ENCODE peak calls at places on chromosome 16, in six cellular contexts. One of them, this sample, is unnamed.

GRCh38 chr16:4358831-4359561 is 7.9 kb upstream of the PAM16 start:
- DNase-seq in left ventricle myocardium inferior: peak
- DNase-seq in AG09309: no peak
- DNase-seq in pancreas: no peak
- DNase-seq in PC-3: peak
- DNase-seq in cardiac fibroblast: peak
- DNase-seq in this sample: no peak

GRCh38 chr16:6081320-6081976 is 983.9 kb upstream of the EEF2KMT start:
- DNase-seq in left ventricle myocardium inferior: no peak
- DNase-seq in AG09309: no peak
- DNase-seq in pancreas: no peak
- DNase-seq in PC-3: peak
- DNase-seq in cardiac fibroblast: no peak
- DNase-seq in this sample: no peak

GRCh38 chr16:8720080-8720966 is 45.9 kb downstream of the ABAT start:
- DNase-seq in left ventricle myocardium inferior: no peak
- DNase-seq in AG09309: no peak
- DNase-seq in pancreas: no peak
- DNase-seq in PC-3: no peak
- DNase-seq in cardiac fibroblast: no peak
- DNase-seq in this sample: no peak

GRCh38 chr16:84673203-84673535 is 24.9 kb downstream of the KLHL36 start:
- DNase-seq in left ventricle myocardium inferior: no peak
- DNase-seq in AG09309: no peak
- DNase-seq in pancreas: no peak
- DNase-seq in PC-3: peak
- DNase-seq in cardiac fibroblast: no peak
- DNase-seq in this sample: no peak

GRCh38 chr16:72240949-72241348 is 69.0 kb upstream of the PMFBP1 start:
- DNase-seq in left ventricle myocardium inferior: no peak
- DNase-seq in AG09309: no peak
- DNase-seq in pancreas: no peak
- DNase-seq in PC-3: no peak
- DNase-seq in cardiac fibroblast: no peak
- DNase-seq in this sample: no peak

GRCh38 chr16:16004314-16004749 is 54.9 kb downstream of the ABCC1 start:
- DNase-seq in left ventricle myocardium inferior: no peak
- DNase-seq in AG09309: no peak
- DNase-seq in pancreas: no peak
- DNase-seq in PC-3: peak
- DNase-seq in cardiac fibroblast: peak
- DNase-seq in this sample: no peak

GRCh38 chr16:4373909-4374742 is 2.5 kb downstream of the VASN start:
- DNase-seq in left ventricle myocardium inferior: peak
- DNase-seq in AG09309: peak
- DNase-seq in pancreas: peak
- DNase-seq in PC-3: peak
- DNase-seq in cardiac fibroblast: peak
- DNase-seq in this sample: peak

GRCh38 chr16:11560701-11561439 is 25.8 kb downstream of the LITAF start:
- DNase-seq in left ventricle myocardium inferior: no peak
- DNase-seq in AG09309: no peak
- DNase-seq in pancreas: no peak
- DNase-seq in PC-3: no peak
- DNase-seq in cardiac fibroblast: peak
- DNase-seq in this sample: no peak

GRCh38 chr16:69890114-69890890 is 60.8 kb upstream of the CLEC18A start:
- DNase-seq in left ventricle myocardium inferior: peak
- DNase-seq in AG09309: no peak
- DNase-seq in pancreas: peak
- DNase-seq in PC-3: no peak
- DNase-seq in cardiac fibroblast: peak
- DNase-seq in this sample: peak

GRCh38 chr16:84689126-84689525 is 10.7 kb upstream of the USP10 start:
- DNase-seq in left ventricle myocardium inferior: no peak
- DNase-seq in AG09309: peak
- DNase-seq in pancreas: no peak
- DNase-seq in PC-3: peak
- DNase-seq in cardiac fibroblast: peak
- DNase-seq in this sample: no peak

GRCh38 chr16:9666834-9667480 is 515.3 kb downstream of the GRIN2A start:
- DNase-seq in left ventricle myocardium inferior: no peak
- DNase-seq in AG09309: no peak
- DNase-seq in pancreas: no peak
- DNase-seq in PC-3: no peak
- DNase-seq in cardiac fibroblast: no peak
- DNase-seq in this sample: no peak

GRCh38 chr16:84024854-84025253 is 17.7 kb downstream of the SLC38A8 start:
- DNase-seq in left ventricle myocardium inferior: no peak
- DNase-seq in AG09309: peak
- DNase-seq in pancreas: no peak
- DNase-seq in PC-3: peak
- DNase-seq in cardiac fibroblast: peak
- DNase-seq in this sample: no peak

GRCh38 chr16:89563639-89564392 is 3.3 kb downstream of the RPL13 start:
- DNase-seq in left ventricle myocardium inferior: no peak
- DNase-seq in AG09309: no peak
- DNase-seq in pancreas: no peak
- DNase-seq in PC-3: no peak
- DNase-seq in cardiac fibroblast: no peak
- DNase-seq in this sample: no peak

GRCh38 chr16:55078699-55079415 is 148.2 kb downstream of the IRX5 start:
- DNase-seq in left ventricle myocardium inferior: no peak
- DNase-seq in AG09309: no peak
- DNase-seq in pancreas: no peak
- DNase-seq in PC-3: no peak
- DNase-seq in cardiac fibroblast: no peak
- DNase-seq in this sample: no peak

GRCh38 chr16:84043486-84044107 is 1.0 kb upstream of the SLC38A8 start:
- DNase-seq in left ventricle myocardium inferior: no peak
- DNase-seq in AG09309: no peak
- DNase-seq in pancreas: no peak
- DNase-seq in PC-3: no peak
- DNase-seq in cardiac fibroblast: no peak
- DNase-seq in this sample: no peak

GRCh38 chr16:66588981-66589713 is 9.9 kb downstream of the CMTM2 start:
- DNase-seq in left ventricle myocardium inferior: no peak
- DNase-seq in AG09309: no peak
- DNase-seq in pancreas: no peak
- DNase-seq in PC-3: peak
- DNase-seq in cardiac fibroblast: peak
- DNase-seq in this sample: no peak

GRCh38 chr16:48194828-48195566 is 39.2 kb upstream of the ABCC12 start:
- DNase-seq in left ventricle myocardium inferior: no peak
- DNase-seq in AG09309: no peak
- DNase-seq in pancreas: no peak
- DNase-seq in PC-3: peak
- DNase-seq in cardiac fibroblast: peak
- DNase-seq in this sample: no peak

DNA sequence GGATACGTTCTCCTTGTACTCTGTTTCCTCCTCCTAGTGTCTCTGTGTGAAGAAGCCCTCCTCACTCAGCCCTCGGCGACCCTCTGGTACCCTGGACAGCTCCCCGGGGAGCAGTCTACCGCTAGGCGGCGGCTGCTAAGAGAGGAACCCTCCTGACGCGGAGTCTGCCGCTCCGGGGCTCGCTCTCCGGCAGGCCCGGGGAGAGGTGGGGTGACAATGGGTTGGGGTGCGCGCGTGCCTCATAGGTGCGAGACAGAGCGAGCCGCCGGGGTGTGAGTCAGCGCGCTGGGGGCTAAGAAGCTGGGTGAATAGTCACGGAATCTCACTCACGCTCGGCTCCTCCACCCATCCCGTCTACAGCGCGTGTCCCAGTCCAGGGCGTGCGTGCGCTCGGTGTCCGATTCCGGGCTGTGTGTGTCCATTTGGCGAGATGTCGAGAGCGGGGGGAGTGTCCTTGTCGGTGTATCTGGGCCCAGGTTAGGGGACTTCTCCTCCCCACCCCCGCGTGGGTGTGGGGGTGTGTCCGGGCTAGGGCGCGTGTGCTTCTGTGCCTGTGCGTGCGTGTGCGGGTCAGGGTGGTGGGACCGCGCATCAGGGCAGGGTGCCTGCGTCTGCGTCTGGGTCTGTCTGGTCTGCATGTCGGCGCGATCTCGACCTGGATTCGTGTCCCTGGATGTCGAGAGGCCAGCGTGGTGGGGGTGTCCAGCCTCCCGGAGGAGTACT is 578 bp upstream of the HS3ST2 start:
- DNase-seq in left ventricle myocardium inferior: peak
- DNase-seq in AG09309: no peak
- DNase-seq in pancreas: peak
- DNase-seq in PC-3: peak
- DNase-seq in cardiac fibroblast: peak
- DNase-seq in this sample: no peak
- TF ChIP-seq CTCF in left ventricle myocardium inferior: peak
- TF ChIP-seq CTCF in AG09309: peak
- TF ChIP-seq CTCF in pancreas: peak
- TF ChIP-seq CTCF in PC-3: peak
- TF ChIP-seq CTCF in cardiac fibroblast: peak
- TF ChIP-seq CTCF in this sample: no peak

GRCh38 chr16:67594956-67595355 is 32.6 kb downstream of the CTCF start:
- DNase-seq in left ventricle myocardium inferior: no peak
- DNase-seq in AG09309: no peak
- DNase-seq in pancreas: no peak
- DNase-seq in PC-3: peak
- DNase-seq in cardiac fibroblast: peak
- DNase-seq in this sample: no peak

GRCh38 chr16:67598527-67598926 is 36.2 kb downstream of the CTCF start:
- DNase-seq in left ventricle myocardium inferior: no peak
- DNase-seq in AG09309: no peak
- DNase-seq in pancreas: no peak
- DNase-seq in PC-3: no peak
- DNase-seq in cardiac fibroblast: peak
- DNase-seq in this sample: no peak

GRCh38 chr16:67593288-67593687 is 31.0 kb downstream of the CTCF start:
- DNase-seq in left ventricle myocardium inferior: no peak
- DNase-seq in AG09309: no peak
- DNase-seq in pancreas: no peak
- DNase-seq in PC-3: no peak
- DNase-seq in cardiac fibroblast: no peak
- DNase-seq in this sample: no peak

GRCh38 chr16:67594256-67594915 is 32.1 kb downstream of the CTCF start:
- DNase-seq in left ventricle myocardium inferior: no peak
- DNase-seq in AG09309: no peak
- DNase-seq in pancreas: no peak
- DNase-seq in PC-3: peak
- DNase-seq in cardiac fibroblast: no peak
- DNase-seq in this sample: no peak

GRCh38 chr16:67593701-67594100 is 31.4 kb downstream of the CTCF start:
- DNase-seq in left ventricle myocardium inferior: no peak
- DNase-seq in AG09309: no peak
- DNase-seq in pancreas: no peak
- DNase-seq in PC-3: no peak
- DNase-seq in cardiac fibroblast: no peak
- DNase-seq in this sample: no peak
- H3K4me3 ChIP-seq in left ventricle myocardium inferior: no peak
- H3K4me3 ChIP-seq in AG09309: no peak
- H3K4me3 ChIP-seq in pancreas: no peak
- H3K4me3 ChIP-seq in PC-3: no peak
- H3K4me3 ChIP-seq in cardiac fibroblast: no peak
- H3K4me3 ChIP-seq in this sample: no peak

GRCh38 chr16:57019746-57020145 is 30.4 kb downstream of the NLRC5 start:
- DNase-seq in left ventricle myocardium inferior: no peak
- DNase-seq in AG09309: no peak
- DNase-seq in pancreas: no peak
- DNase-seq in PC-3: no peak
- DNase-seq in cardiac fibroblast: no peak
- DNase-seq in this sample: no peak

GRCh38 chr16:57020651-57021050 is 31.3 kb downstream of the NLRC5 start:
- DNase-seq in left ventricle myocardium inferior: no peak
- DNase-seq in AG09309: no peak
- DNase-seq in pancreas: no peak
- DNase-seq in PC-3: no peak
- DNase-seq in cardiac fibroblast: no peak
- DNase-seq in this sample: no peak

GRCh38 chr16:57023541-57024249 is 34.3 kb downstream of the NLRC5 start:
- DNase-seq in left ventricle myocardium inferior: no peak
- DNase-seq in AG09309: no peak
- DNase-seq in pancreas: no peak
- DNase-seq in PC-3: no peak
- DNase-seq in cardiac fibroblast: no peak
- DNase-seq in this sample: no peak

GRCh38 chr16:57022445-57022844 is 33.1 kb downstream of the NLRC5 start:
- DNase-seq in left ventricle myocardium inferior: no peak
- DNase-seq in AG09309: no peak
- DNase-seq in pancreas: no peak
- DNase-seq in PC-3: no peak
- DNase-seq in cardiac fibroblast: no peak
- DNase-seq in this sample: no peak

GRCh38 chr16:57021693-57022092 is 32.3 kb downstream of the NLRC5 start:
- DNase-seq in left ventricle myocardium inferior: no peak
- DNase-seq in AG09309: no peak
- DNase-seq in pancreas: no peak
- DNase-seq in PC-3: no peak
- DNase-seq in cardiac fibroblast: no peak
- DNase-seq in this sample: no peak
- TF ChIP-seq CTCF in left ventricle myocardium inferior: no peak
- TF ChIP-seq CTCF in AG09309: no peak
- TF ChIP-seq CTCF in pancreas: no peak
- TF ChIP-seq CTCF in PC-3: no peak
- TF ChIP-seq CTCF in cardiac fibroblast: no peak
- TF ChIP-seq CTCF in this sample: no peak

DNA sequence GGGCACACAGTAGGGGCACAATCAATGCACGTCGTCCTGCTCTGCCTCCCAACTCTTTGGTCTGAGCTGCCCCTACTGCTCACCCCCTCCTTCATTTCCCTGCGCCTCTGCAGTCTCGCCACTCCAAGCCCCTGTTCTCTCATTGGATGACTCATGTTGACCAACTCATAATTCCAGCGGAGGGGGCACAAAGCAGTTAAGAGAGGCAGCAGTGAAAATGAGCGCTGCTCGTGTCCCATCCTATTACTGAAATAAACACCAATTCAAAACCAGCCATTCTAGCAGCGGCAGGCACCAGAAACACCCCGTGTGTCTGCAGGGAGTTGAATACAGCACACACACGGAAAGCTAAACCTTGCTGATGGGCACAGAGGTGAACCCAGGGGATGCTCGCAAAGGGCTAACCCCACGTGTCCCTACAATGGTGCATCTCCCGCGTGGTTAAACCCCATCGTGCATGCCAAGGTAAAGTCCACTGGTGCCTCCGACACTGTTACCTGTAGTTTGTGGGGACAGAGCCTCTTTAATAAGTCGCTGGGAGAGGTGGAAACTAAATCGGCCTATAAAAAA is 310.4 kb downstream of the XYLT1 start:
- DNase-seq in left ventricle myocardium inferior: no peak
- DNase-seq in AG09309: no peak
- DNase-seq in pancreas: no peak
- DNase-seq in PC-3: no peak
- DNase-seq in cardiac fibroblast: no peak
- DNase-seq in this sample: no peak
- H3K4me3 ChIP-seq in left ventricle myocardium inferior: no peak
- H3K4me3 ChIP-seq in AG09309: no peak
- H3K4me3 ChIP-seq in pancreas: no peak
- H3K4me3 ChIP-seq in PC-3: no peak
- H3K4me3 ChIP-seq in cardiac fibroblast: no peak
- H3K4me3 ChIP-seq in this sample: no peak

GRCh38 chr16:81350306-81350615 is 35.5 kb downstream of the GAN start:
- DNase-seq in left ventricle myocardium inferior: no peak
- DNase-seq in AG09309: no peak
- DNase-seq in pancreas: no peak
- DNase-seq in PC-3: peak
- DNase-seq in cardiac fibroblast: peak
- DNase-seq in this sample: no peak
- TF ChIP-seq CTCF in left ventricle myocardium inferior: no peak
- TF ChIP-seq CTCF in AG09309: no peak
- TF ChIP-seq CTCF in pancreas: no peak
- TF ChIP-seq CTCF in PC-3: peak
- TF ChIP-seq CTCF in cardiac fibroblast: peak
- TF ChIP-seq CTCF in this sample: no peak

This sample was measured in right atrium auricular region.